ENCODE peak calls at places on chromosomes 7 and 10, in four cellular contexts. J, F, N and E are unnamed samples.

GRCh38 chr10:99394256-99394655 is 36.2 kb downstream of the GOT1 start:
- DNase-seq in J (no peak), F (no peak), N (no peak), E (peak)

GRCh38 chr7:111803015-111803758 is 240.9 kb upstream of the IMMP2L start:
- DNase-seq in J (no peak), F (peak), N (no peak), E (no peak)

GRCh38 chr7:36670585-36671431 is 53.5 kb downstream of the AOAH start:
- DNase-seq in J (peak), F (peak), N (peak), E (peak)

GRCh38 chr7:3043544-3044395 is at the start of gene CARD11:
- DNase-seq in J (peak), F (no peak), N (no peak), E (no peak)

GRCh38 chr7:118280319-118281012 is 56.0 kb downstream of the ANKRD7 start:
- DNase-seq in J (no peak), F (no peak), N (no peak), E (no peak)

GRCh38 chr7:47669178-47669878 is 87.4 kb upstream of the TNS3 start:
- DNase-seq in J (no peak), F (peak), N (no peak), E (no peak)

GRCh38 chr7:32142649-32143048 is 72.4 kb upstream of the PDE1C start:
- DNase-seq in J (no peak), F (peak), N (no peak), E (no peak)

GRCh38 chr7:151858456-151858855 is 18.5 kb downstream of the PRKAG2 start:
- DNase-seq in J (no peak), F (no peak), N (no peak), E (no peak)

GRCh38 chr7:6272481-6273323 is at the start of gene CYTH3:
- DNase-seq in J (peak), F (peak), N (peak), E (peak)

GRCh38 chr7:34739651-34740300 is 81.8 kb downstream of the NPSR1 start:
- DNase-seq in J (no peak), F (no peak), N (no peak), E (no peak)

GRCh38 chr7:47653550-47654351 is 71.8 kb upstream of the TNS3 start:
- DNase-seq in J (no peak), F (peak), N (no peak), E (no peak)

GRCh38 chr7:48101880-48102448 is 12.9 kb downstream of the UPP1 start:
- DNase-seq in J (peak), F (no peak), N (no peak), E (no peak)

GRCh38 chr7:28298870-28299484 is 113.3 kb upstream of the CREB5 start:
- DNase-seq in J (no peak), F (peak), N (peak), E (no peak)

GRCh38 chr10:32955299-32955772 is 2.7 kb downstream of the ITGB1 start:
- DNase-seq in J (no peak), F (no peak), N (no peak), E (no peak)

GRCh38 chr10:44008270-44008916 is 359.7 kb upstream of the ZNF32 start:
- DNase-seq in J (no peak), F (peak), N (no peak), E (no peak)

GRCh38 chr7:128931965-128932861 is 5.5 kb upstream of the IRF5 start:
- DNase-seq in J (no peak), F (no peak), N (no peak), E (no peak)

GRCh38 chr7:4000934-4001333 is 681.2 kb upstream of the FOXK1 start:
- DNase-seq in J (no peak), F (no peak), N (no peak), E (no peak)

GRCh38 chr10:77179015-77179695 is 458.5 kb downstream of the KCNMA1 start:
- DNase-seq in J (no peak), F (peak), N (no peak), E (no peak)

GRCh38 chr7:129569811-129570215 is 41.7 kb upstream of the NRF1 start:
- DNase-seq in J (no peak), F (peak), N (no peak), E (no peak)

GRCh38 chr7:22561895-22562593 is 62.1 kb upstream of the STEAP1B start:
- DNase-seq in J (no peak), F (no peak), N (no peak), E (no peak)

GRCh38 chr10:69009360-69009759 is 20.8 kb downstream of the KIFBP start:
- DNase-seq in J (no peak), F (peak), N (no peak), E (no peak)

GRCh38 chr7:114777288-114777687 is 144.6 kb upstream of the MDFIC start:
- DNase-seq in J (no peak), F (no peak), N (no peak), E (no peak)

GRCh38 chr7:6637544-6638229 is 569 bp downstream of the ZNF316 start:
- DNase-seq in J (peak), F (peak), N (no peak), E (peak)

GRCh38 chr10:4033341-4033896 is 248.4 kb upstream of the KLF6 start:
- DNase-seq in J (no peak), F (no peak), N (no peak), E (no peak)

GRCh38 chr10:88382699-88383098 is 200.4 kb downstream of the RNLS start:
- DNase-seq in J (no peak), F (no peak), N (no peak), E (no peak)

GRCh38 chr10:79019961-79020491 is 48.7 kb upstream of the ZMIZ1 start:
- DNase-seq in J (no peak), F (peak), N (no peak), E (no peak)

GRCh38 chr10:58414270-58415041 is 29.2 kb downstream of the TFAM start:
- DNase-seq in J (no peak), F (peak), N (no peak), E (no peak)